ENCODE peak calls at places on chromosome 9, in six cellular contexts. V, D, I, U, Z and C are unnamed samples.

GRCh38 chr9:131545786-131546335 is 538 bp downstream of the PRRT1B start:
- DNase-seq in V (no peak), D (peak; percentile 26), I (no peak), U (no peak), Z (no peak), C (no peak)

GRCh38 chr9:33719581-33720374 is 75.6 kb upstream of the PRSS3 start:
- DNase-seq in V (peak; percentile 74), D (peak; percentile 32), I (peak; percentile 9), U (no peak), Z (no peak), C (peak; percentile 62)

GRCh38 chr9:37542895-37543294 is 33.3 kb downstream of the FBXO10 start:
- DNase-seq in V (peak; percentile 9), D (no peak), I (no peak), U (no peak), Z (no peak), C (no peak)

GRCh38 chr9:19939890-19940289 is 151.1 kb upstream of the SLC24A2 start:
- DNase-seq in V (no peak), D (no peak), I (no peak), U (no peak), Z (no peak), C (no peak)

GRCh38 chr9:114988962-114989599 is 58.7 kb upstream of the TNFSF8 start:
- DNase-seq in V (peak; percentile 64), D (no peak), I (peak; percentile 39), U (no peak), Z (no peak), C (peak; percentile 75)

GRCh38 chr9:23907343-23907742 is 81.3 kb upstream of the ELAVL2 start:
- DNase-seq in V (no peak), D (no peak), I (no peak), U (no peak), Z (no peak), C (no peak)

GRCh38 chr9:73441223-73441622 is 289.6 kb downstream of the ANXA1 start:
- DNase-seq in V (no peak), D (no peak), I (no peak), U (no peak), Z (no peak), C (no peak)

GRCh38 chr9:68507098-68507795 is 33.4 kb downstream of the TMEM252 start:
- DNase-seq in V (no peak), D (no peak), I (peak; percentile 50), U (no peak), Z (no peak), C (no peak)

GRCh38 chr9:4126996-4127395 is 172.9 kb downstream of the GLIS3 start:
- DNase-seq in V (no peak), D (no peak), I (no peak), U (no peak), Z (no peak), C (no peak)

GRCh38 chr9:84141762-84142370 is 161.3 kb downstream of the RMI1 start:
- DNase-seq in V (no peak), D (no peak), I (no peak), U (no peak), Z (no peak), C (no peak)

GRCh38 chr9:136848393-136849037 is 694 bp upstream of the PHPT1 start:
- DNase-seq in V (peak; percentile 69), D (peak; percentile 74), I (no peak), U (no peak), Z (peak; percentile 66), C (peak; percentile 65)

GRCh38 chr9:86821011-86821845 is 126.1 kb downstream of the GAS1 start:
- DNase-seq in V (no peak), D (no peak), I (peak; percentile 10), U (no peak), Z (no peak), C (no peak)

GRCh38 chr9:108073823-108074222 is 584.3 kb upstream of the KLF4 start:
- DNase-seq in V (no peak), D (no peak), I (no peak), U (no peak), Z (no peak), C (no peak)

GRCh38 chr9:108634164-108634563 is 221.6 kb downstream of the ACTL7B start:
- DNase-seq in V (no peak), D (peak; percentile 65), I (peak; percentile 58), U (no peak), Z (no peak), C (no peak)

GRCh38 chr9:132457508-132457907 is 47.5 kb downstream of the CFAP77 start:
- DNase-seq in V (no peak), D (no peak), I (no peak), U (no peak), Z (no peak), C (no peak)

GRCh38 chr9:99368341-99369326 is 146.6 kb downstream of the SEC61B start:
- DNase-seq in V (peak; percentile 24), D (peak; percentile 11), I (peak; percentile 46), U (peak; percentile 81), Z (no peak), C (no peak)

GRCh38 chr9:131589993-131590392 is 44.7 kb downstream of the PRRT1B start:
- DNase-seq in V (no peak), D (no peak), I (no peak), U (no peak), Z (no peak), C (no peak)

GRCh38 chr9:104557179-104557634 is 11.8 kb upstream of the OR13C8 start:
- DNase-seq in V (no peak), D (no peak), I (no peak), U (no peak), Z (no peak), C (no peak)